ENCODE peak calls at places on chromosomes 6 and 20, in six cellular contexts. O is NCI-H1092 treated with DMSO at 0.1 percent for 48 hours, L is kidney, R is endodermal cell, Z is fibroblast of pulmonary artery, F is DMS 273 treated with DMSO at 0.1 percent for 48 hours. K is an unnamed sample.

GRCh38 chr20:40706977-40707582 is 18.0 kb upstream of the MAFB start:
- DNase-seq in O (no peak), R (peak; percentile 90), L (no peak), Z (no peak), F (no peak), K (no peak)

GRCh38 chr6:8888468-8888867 is 453.1 kb upstream of the SLC35B3 start:
- DNase-seq in F (no peak), L (no peak), R (no peak), Z (no peak), O (no peak), K (no peak)

GRCh38 chr20:35404614-35405259 is 7.0 kb downstream of the UQCC1 start:
- DNase-seq in O (no peak), Z (no peak), R (no peak), L (no peak), F (no peak), K (no peak)

GRCh38 chr6:129671442-129672344 is 38.3 kb downstream of the ARHGAP18 start:
- DNase-seq in Z (no peak), R (no peak), L (no peak), F (no peak), O (no peak), K (no peak)

GRCh38 chr6:14925627-14926026 is 320.2 kb upstream of the JARID2 start:
- DNase-seq in R (no peak), F (no peak), Z (peak; percentile 65), L (no peak), O (peak; percentile 39), K (no peak)

GRCh38 chr6:168619560-168620314 is 178.8 kb downstream of the SMOC2 start:
- DNase-seq in Z (no peak), O (no peak), R (no peak), L (no peak), F (no peak), K (no peak)

GRCh38 chr6:86913795-86914194 is 23.5 kb upstream of the HTR1E start:
- DNase-seq in L (no peak), R (no peak), O (no peak), F (no peak), Z (no peak), K (no peak)

GRCh38 chr6:169101981-169102380 is 151.7 kb downstream of the THBS2 start:
- DNase-seq in O (no peak), F (no peak), R (no peak), Z (no peak), L (no peak), K (no peak)

GRCh38 chr6:56491606-56492328 is 150.9 kb downstream of the DST start:
- DNase-seq in O (no peak), R (no peak), F (no peak), L (no peak), Z (peak; percentile 69), K (no peak)

GRCh38 chr6:125843593-125843992 is 52.8 kb downstream of the NCOA7 start:
- DNase-seq in Z (no peak), F (no peak), O (no peak), R (no peak), L (no peak), K (no peak)

K was measured in NCI-H1694 treated with DMSO at 0.1 percent for 48 hours.